ENCODE peak calls at places on chromosomes 5 and 9, in six cellular contexts. W, E, L, T, S and V are unnamed samples.

GRCh38 chr9:109027176-109027575 is 13.9 kb upstream of the CTNNAL1 start:
- DNase-seq in L (no peak), E (no peak), S (no peak), T (no peak), W (no peak), V (no peak)

GRCh38 chr9:104872959-104873850 is 54.8 kb downstream of the ABCA1 start:
- DNase-seq in W (peak; percentile 34), E (no peak), T (peak; percentile 86), S (peak; percentile 78), L (peak; percentile 95), V (no peak)

GRCh38 chr9:133118179-133118520 is 2.9 kb downstream of the RALGDS start:
- DNase-seq in T (no peak), L (no peak), W (no peak), E (no peak), S (no peak), V (no peak)

GRCh38 chr9:97740848-97741821 is 44.0 kb upstream of the XPA start:
- DNase-seq in E (no peak), S (peak; percentile 11), L (peak; percentile 81), W (peak; percentile 44), T (peak; percentile 86), V (no peak)

GRCh38 chr9:91155746-91156145 is 206.0 kb downstream of the AUH start:
- DNase-seq in L (no peak), S (no peak), E (no peak), W (peak; percentile 15), T (no peak), V (no peak)

GRCh38 chr9:113274474-113275146 is 762 bp downstream of the CDC26 start:
- DNase-seq in T (no peak), W (no peak), E (peak; percentile 30), S (no peak), L (peak; percentile 82), V (peak; percentile 69)

GRCh38 chr5:51468196-51468595 is 84.9 kb downstream of the ISL1 start:
- DNase-seq in S (no peak), L (no peak), T (no peak), E (no peak), W (no peak), V (no peak)

GRCh38 chr9:133055788-133056420 is 5.9 kb upstream of the CEL start:
- DNase-seq in T (no peak), W (no peak), L (no peak), S (no peak), E (no peak), V (no peak)

GRCh38 chr5:181047921-181048320 is 7.9 kb downstream of the BTNL9 start:
- DNase-seq in L (no peak), E (no peak), T (peak; percentile 59), S (no peak), W (no peak), V (no peak)

GRCh38 chr9:96519726-96520125 is 69.8 kb downstream of the HABP4 start:
- DNase-seq in S (no peak), T (no peak), W (no peak), L (peak; percentile 49), E (no peak), V (no peak)
- H3K4me3 ChIP-seq in S (no peak overlapping the region), T (no peak overlapping the region), W (no peak overlapping the region), L (no peak overlapping the region), E (no peak overlapping the region), V (no peak overlapping the region)

DNA sequence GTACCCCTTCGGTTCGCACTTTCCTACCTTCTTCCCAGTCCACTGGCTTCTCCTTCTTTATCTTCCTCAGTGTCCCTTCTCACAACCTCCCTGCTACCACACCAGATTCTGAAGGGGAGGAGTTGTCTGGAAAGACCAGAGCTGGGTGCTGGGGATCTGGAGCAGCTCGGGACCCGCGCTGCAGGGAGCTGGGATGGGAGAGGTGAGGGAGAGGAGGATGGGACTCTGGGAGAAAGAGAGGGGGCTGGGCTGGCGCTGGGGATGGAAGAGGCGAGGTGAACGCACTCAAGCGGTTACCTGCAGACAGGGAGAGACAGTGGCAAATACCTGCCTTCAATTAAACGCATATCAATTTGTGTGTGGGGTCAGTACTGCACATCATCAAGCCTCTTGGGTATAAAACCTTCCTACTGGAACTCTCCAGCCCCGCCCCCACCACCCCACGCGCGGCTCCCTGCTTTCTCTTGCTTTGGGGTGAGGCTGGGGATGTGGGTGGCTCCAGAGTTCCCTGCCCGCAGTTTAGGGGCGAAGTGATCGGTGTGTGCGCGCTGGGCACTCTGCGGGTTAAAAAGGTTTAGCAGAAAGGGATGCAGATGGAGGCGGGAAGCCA is 1.1 kb upstream of the PAM start:
- DNase-seq in S (no peak), T (no peak), E (no peak), W (peak; percentile 33), L (no peak), V (no peak)
- H3K4me3 ChIP-seq in S (peak overlapping the region; percentile 93), T (no peak overlapping the region), E (peak overlapping the region; percentile 86), W (no peak overlapping the region), L (peak overlapping the region; percentile 93), V (no peak overlapping the region)

GRCh38 chr9:129237195-129237611 is 59.1 kb upstream of the IER5L start:
- DNase-seq in L (peak; percentile 76), E (no peak), S (no peak), W (no peak), T (no peak), V (no peak)
- H3K4me3 ChIP-seq in L (peak overlapping the region; percentile 62), E (no peak overlapping the region), S (no peak overlapping the region), W (no peak overlapping the region), T (no peak overlapping the region), V (no peak overlapping the region)

DNA sequence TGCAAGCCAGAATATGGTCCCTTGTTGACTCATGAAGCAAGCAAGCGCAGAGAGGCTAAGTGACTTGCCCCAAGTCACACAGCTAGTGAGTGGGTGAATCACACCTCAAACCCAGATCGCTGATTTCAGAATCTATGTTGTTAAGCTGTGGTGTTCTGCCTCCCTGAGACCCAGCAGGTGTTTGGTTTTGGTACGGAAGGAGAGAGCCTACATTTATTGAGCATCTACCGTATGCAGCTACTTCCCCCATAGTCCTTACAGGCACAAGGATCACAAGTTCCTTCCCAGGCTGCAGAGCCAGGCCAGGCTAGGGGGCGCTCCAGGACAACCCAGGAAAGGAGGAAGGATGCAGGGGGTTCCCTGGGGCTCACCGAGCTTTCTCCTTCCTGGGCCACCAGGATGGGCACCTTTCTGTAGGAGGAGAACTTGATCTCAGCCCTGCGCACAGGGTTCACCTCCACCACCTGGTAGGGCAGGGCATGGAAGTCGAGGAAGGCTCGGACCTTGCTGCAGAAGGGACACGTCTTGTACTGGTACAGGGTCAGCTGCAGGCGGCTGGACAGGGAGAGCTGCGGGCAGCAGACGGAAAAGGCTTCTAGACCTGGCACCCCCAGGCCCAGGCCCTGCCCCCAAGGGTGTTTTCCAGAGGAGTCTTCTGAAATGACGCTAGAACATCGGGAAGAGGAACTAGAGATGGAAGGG is 2.5 kb downstream of the PTGES2 start:
- DNase-seq in W (no peak), S (no peak), T (no peak), E (no peak), L (peak; percentile 69), V (no peak)
- H3K4me3 ChIP-seq in W (no peak overlapping the region), S (no peak overlapping the region), T (no peak overlapping the region), E (peak overlapping the region; percentile 94), L (no peak overlapping the region), V (no peak overlapping the region)

GRCh38 chr9:137316012-137316981 is 14.2 kb upstream of the NRARP start:
- DNase-seq in S (no peak), L (peak; percentile 77), E (no peak), T (no peak), W (no peak), V (no peak)
- H3K4me3 ChIP-seq in S (peak overlapping the region; percentile 16), L (peak overlapping the region; percentile 21), E (peak overlapping the region; percentile 50), T (no peak overlapping the region), W (no peak overlapping the region), V (no peak overlapping the region)

DNA sequence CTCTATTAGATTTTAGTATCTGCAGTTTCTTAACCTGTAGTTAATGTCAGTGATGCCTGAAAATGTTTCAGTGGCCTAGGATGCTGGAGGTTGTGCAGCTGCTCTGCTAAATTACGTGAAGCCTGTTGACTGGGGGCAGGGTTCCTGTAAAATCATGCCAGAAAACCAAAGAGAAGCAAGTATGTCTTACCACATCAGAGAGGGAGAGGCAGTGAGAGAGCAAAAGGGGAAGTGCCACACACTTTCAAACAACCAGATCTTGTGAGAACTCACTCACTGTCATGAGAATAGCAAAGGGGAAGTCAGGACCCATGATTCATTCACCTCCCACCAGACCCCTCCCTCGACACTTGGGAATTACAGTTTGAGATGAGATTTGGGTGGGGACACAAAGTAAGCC is 83.9 kb upstream of the CYLC2 start:
- DNase-seq in S (no peak), L (no peak), W (no peak), E (no peak), T (no peak), V (no peak)
- H3K4me3 ChIP-seq in S (no peak overlapping the region), L (no peak overlapping the region), W (no peak overlapping the region), E (no peak overlapping the region), T (no peak overlapping the region), V (no peak overlapping the region)

GRCh38 chr5:35990524-35990923 is 666 bp downstream of the UGT3A1 start:
- DNase-seq in T (no peak), E (no peak), S (no peak), W (no peak), L (no peak), V (no peak)

GRCh38 chr5:35988529-35988928 is 2.7 kb downstream of the UGT3A1 start:
- DNase-seq in S (no peak), T (no peak), L (no peak), E (no peak), W (no peak), V (no peak)

GRCh38 chr5:35987776-35988175 is 3.4 kb downstream of the UGT3A1 start:
- DNase-seq in W (no peak), L (no peak), S (no peak), T (no peak), E (no peak), V (no peak)

DNA sequence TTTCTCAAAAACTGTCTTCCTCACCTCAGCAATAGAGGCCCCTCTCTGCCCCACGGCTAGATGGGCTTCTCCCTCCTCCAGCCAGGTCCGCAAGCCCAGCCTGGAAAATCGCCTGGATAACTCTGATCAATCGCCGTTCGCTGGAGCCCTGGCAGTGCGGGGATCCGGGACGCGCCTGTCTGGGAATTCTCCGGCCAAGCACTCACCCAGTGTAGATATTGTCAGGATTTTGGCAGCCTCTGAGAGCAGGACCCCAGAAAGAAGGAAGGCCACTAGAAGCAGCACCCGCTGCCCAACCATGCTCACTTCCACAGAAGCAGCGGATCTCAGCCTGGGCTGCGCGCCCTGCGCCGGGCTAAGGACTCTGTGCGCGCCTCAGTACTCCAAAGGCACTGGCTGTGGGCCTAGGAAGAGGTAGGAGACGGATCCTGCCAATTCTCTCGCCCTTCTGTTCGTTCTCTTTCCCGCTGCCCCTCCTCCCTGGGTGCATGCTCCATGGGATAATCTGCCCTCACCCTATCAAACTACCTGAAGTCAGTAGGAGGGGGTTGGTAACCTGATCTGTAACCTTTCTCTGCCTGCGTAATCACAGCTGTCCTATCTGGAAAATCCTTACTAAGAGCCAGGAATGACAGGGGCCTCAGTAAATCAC is at the start of gene UGT3A1:
- DNase-seq in W (no peak), E (no peak), T (no peak), S (no peak), L (no peak), V (no peak)
- H3K4me3 ChIP-seq in W (no peak within 1 kb of the TSS), E (no peak within 1 kb of the TSS), T (no peak within 1 kb of the TSS), S (no peak within 1 kb of the TSS), L (no peak within 1 kb of the TSS), V (no peak within 1 kb of the TSS)